ENCODE peak calls at places on chromosomes 12 and 14, in five cellular contexts. W is mesendoderm; L is activated B cell treated with CpG ODN at 0.5 μM for 24 hours; S is naive thymus-derived CD8-positive, alpha-beta T cell; R is fibroblast of lung. I is an unnamed sample.

GRCh38 chr14:53894456-53894855 is 62.2 kb downstream of the BMP4 start:
- DNase-seq in W (no peak), L (no peak), S (no peak), R (peak; percentile 69), I (no peak)

GRCh38 chr12:61011767-61012423 is 1248.3 kb upstream of the USP15 start:
- DNase-seq in W (no peak), L (no peak), S (no peak), R (no peak), I (no peak)

GRCh38 chr12:56565510-56566101 is 44.0 kb downstream of the RBMS2 start:
- DNase-seq in W (peak; percentile 59), L (no peak), S (no peak), R (peak; percentile 99), I (no peak)

GRCh38 chr14:70982204-70982603 is 74.9 kb downstream of the PCNX1 start:
- DNase-seq in W (no peak), L (no peak), S (no peak), R (no peak), I (no peak)

GRCh38 chr12:14589169-14590004 is 21.7 kb upstream of the PLBD1 start:
- DNase-seq in W (no peak), L (no peak), S (no peak), R (no peak), I (no peak)

GRCh38 chr12:111404362-111405148 is 1.2 kb upstream of the SH2B3 start:
- DNase-seq in W (peak; percentile 92), L (peak; percentile 36), S (peak; percentile 32), R (peak; percentile 19), I (peak; percentile 41)

GRCh38 chr12:6377667-6377994 is 2.3 kb upstream of the SCNN1A start:
- DNase-seq in W (no peak), L (no peak), S (no peak), R (no peak), I (no peak)

GRCh38 chr14:23766737-23767401 is 130.7 kb downstream of the DHRS2 start:
- DNase-seq in W (no peak), L (no peak), S (no peak), R (no peak), I (no peak)

GRCh38 chr14:85601246-85601645 is 71.3 kb downstream of the FLRT2 start:
- DNase-seq in W (no peak), L (no peak), S (no peak), R (no peak), I (no peak)

GRCh38 chr14:72677664-72678063 is 216.2 kb downstream of the DPF3 start:
- DNase-seq in W (no peak), L (no peak), S (no peak), R (no peak), I (no peak)

I was measured in central memory CD4-positive, alpha-beta T cell.